ENCODE peak calls at places on chromosomes 16 and 17, in eight cellular contexts. M, N, Z, P, G, K, S and H are unnamed samples.

GRCh38 chr17:65394811-65395472 is 166.5 kb downstream of the AXIN2 start:
- DNase-seq in P (no peak), G (no peak), N (no peak), Z (no peak), M (no peak), K (no peak), S (no peak), H (no peak)

GRCh38 chr16:89135166-89135565 is 36.4 kb upstream of the CDH15 start:
- DNase-seq in M (no peak), N (no peak), G (no peak), S (no peak), K (no peak), P (no peak), Z (no peak), H (no peak)

GRCh38 chr17:46866325-46866724 is 14.9 kb downstream of the WNT9B start:
- DNase-seq in N (no peak), G (no peak), P (no peak), S (no peak), K (no peak), Z (no peak), M (no peak), H (no peak)

GRCh38 chr17:40350410-40351184 is 13.9 kb downstream of the GJD3 start:
- DNase-seq in M (no peak), G (no peak), P (no peak), K (no peak), Z (no peak), S (no peak), N (no peak), H (no peak)

GRCh38 chr16:21957687-21958346 is 4.7 kb downstream of the UQCRC2 start:
- DNase-seq in M (no peak), Z (no peak), P (no peak), N (no peak), G (no peak), S (no peak), K (no peak), H (no peak)

GRCh38 chr17:80822021-80822699 is 169.5 kb upstream of the CHMP6 start:
- DNase-seq in G (no peak), P (no peak), K (no peak), Z (no peak), S (no peak), M (no peak), N (no peak), H (no peak)

GRCh38 chr17:14940112-14940945 is 324.8 kb downstream of the PMP22 start:
- DNase-seq in Z (no peak), G (no peak), P (no peak), N (no peak), M (no peak), K (no peak), S (peak), H (no peak)

GRCh38 chr17:57939797-57940196 is 15.4 kb downstream of the CUEDC1 start:
- DNase-seq in S (no peak), K (no peak), P (no peak), M (no peak), G (no peak), Z (no peak), N (no peak), H (no peak)

GRCh38 chr16:30369091-30369937 is 980 bp downstream of the TBC1D10B start:
- DNase-seq in G (peak), Z (no peak), K (no peak), M (peak), N (no peak), P (no peak), S (no peak), H (no peak)

GRCh38 chr17:50807675-50808074 is 27.7 kb upstream of the WFIKKN2 start:
- DNase-seq in S (no peak), N (no peak), P (no peak), G (no peak), Z (no peak), K (no peak), M (no peak), H (no peak)

GRCh38 chr16:89949756-89950155 is 1.2 kb downstream of the DEF8 start:
- DNase-seq in G (no peak), M (no peak), Z (no peak), P (no peak), K (no peak), N (no peak), S (no peak), H (no peak)

GRCh38 chr16:89701425-89702406 is at the start of gene SPATA2L:
- DNase-seq in Z (peak), P (peak), G (peak), S (peak), K (peak), N (peak), M (peak), H (peak)

GRCh38 chr16:11494029-11494428 is 92.7 kb downstream of the LITAF start:
- DNase-seq in N (no peak), S (no peak), K (peak), G (no peak), P (no peak), Z (no peak), M (no peak), H (no peak)